ENCODE peak calls at places on chromosomes 4 and X, in six cellular contexts. K is IMR-90, G is esophagus squamous epithelium, A is breast epithelium, S is tibial nerve, M is suprapubic skin. R is an unnamed sample.
A peak's percentile ranks its signal among the peaks of the same experiment; 100 is the strongest.

GRCh38 chr4:8675383-8675782 is 82.8 kb downstream of the CPZ start:
- DNase-seq in K (peak; percentile 2), G (no peak), A (no peak), S (no peak), M (no peak), R (no peak)

GRCh38 chr4:140256335-140256734 is 102.4 kb upstream of the MAML3 start:
- DNase-seq in K (peak; percentile 77), G (no peak), A (no peak), S (no peak), M (no peak), R (no peak)

GRCh38 chr4:112516401-112517066 is 554 bp upstream of the NEUROG2 start:
- DNase-seq in K (no peak), G (no peak), A (no peak), S (no peak), M (no peak), R (no peak)

GRCh38 chr4:95392886-95393285 is 155.9 kb downstream of the UNC5C start:
- DNase-seq in K (no peak), G (no peak), A (no peak), S (no peak), M (no peak), R (no peak)

GRCh38 chrX:69396916-69397315 is 107.2 kb upstream of the NALF2 start:
- DNase-seq in K (no peak), G (no peak), A (no peak), S (no peak), M (no peak), R (no peak)

GRCh38 chrX:22134681-22135080 is 102.6 kb downstream of the PHEX start:
- DNase-seq in K (peak; percentile 86), G (no peak), A (no peak), S (no peak), M (no peak), R (no peak)

GRCh38 chr4:169439244-169439643 is 168.5 kb upstream of the SH3RF1 start:
- DNase-seq in K (peak; percentile 47), G (no peak), A (no peak), S (no peak), M (no peak), R (no peak)

GRCh38 chr4:11585506-11585905 is 156.8 kb upstream of the HS3ST1 start:
- DNase-seq in K (no peak), G (no peak), A (no peak), S (no peak), M (no peak), R (no peak)

GRCh38 chr4:76562851-76563803 is 128.1 kb downstream of the SHROOM3 start:
- DNase-seq in K (no peak), G (no peak), A (no peak), S (no peak), M (no peak), R (no peak)

GRCh38 chrX:53599781-53600396 is 86.6 kb downstream of the HUWE1 start:
- DNase-seq in K (no peak), G (no peak), A (no peak), S (no peak), M (no peak), R (no peak)

GRCh38 chr4:40908297-40908696 is 158.5 kb downstream of the NSUN7 start:
- DNase-seq in K (no peak), G (no peak), A (peak; percentile 29), S (no peak), M (no peak), R (peak; percentile 56)

GRCh38 chr4:26457412-26457811 is 32.9 kb downstream of the CCKAR start:
- DNase-seq in K (no peak), G (no peak), A (no peak), S (no peak), M (no peak), R (no peak)

GRCh38 chr4:155497306-155497705 is 120.5 kb upstream of the MAP9 start:
- DNase-seq in K (no peak), G (no peak), A (no peak), S (no peak), M (no peak), R (no peak)

GRCh38 chr4:166044871-166045270 is 171.8 kb downstream of the TLL1 start:
- DNase-seq in K (no peak), G (no peak), A (no peak), S (no peak), M (no peak), R (no peak)

GRCh38 chr4:76198411-76199237 is 15.0 kb downstream of the SCARB2 start:
- DNase-seq in K (peak; percentile 89), G (no peak), A (peak; percentile 44), S (peak; percentile 48), M (no peak), R (peak; percentile 64)

GRCh38 chrX:15815779-15816452 is 25.6 kb downstream of the ZRSR2 start:
- DNase-seq in K (peak; percentile 33), G (no peak), A (no peak), S (no peak), M (no peak), R (no peak)

GRCh38 chrX:115650449-115650848 is 89.5 kb downstream of the PLS3 start:
- DNase-seq in K (peak; percentile 43), G (no peak), A (no peak), S (no peak), M (no peak), R (no peak)

GRCh38 chr4:163165217-163166017 is 1.3 kb downstream of the NAF1 start:
- DNase-seq in K (peak; percentile 34), G (no peak), A (no peak), S (no peak), M (no peak), R (no peak)

GRCh38 chr4:146243141-146243882 is 29.0 kb downstream of the REELD1 start:
- DNase-seq in K (peak; percentile 37), G (no peak), A (no peak), S (no peak), M (no peak), R (peak; percentile 60)

GRCh38 chr4:150769845-150770244 is 187.9 kb downstream of the MAB21L2 start:
- DNase-seq in K (no peak), G (no peak), A (no peak), S (no peak), M (no peak), R (no peak)

GRCh38 chr4:111689214-111689613 is 456.0 kb upstream of the FAM241A start:
- DNase-seq in K (peak; percentile 14), G (no peak), A (no peak), S (no peak), M (no peak), R (no peak)

GRCh38 chr4:7876096-7876993 is 63.3 kb downstream of the AFAP1 start:
- DNase-seq in K (peak; percentile 73), G (no peak), A (no peak), S (no peak), M (no peak), R (no peak)

GRCh38 chr4:20456416-20456815 is 204.7 kb downstream of the SLIT2 start:
- DNase-seq in K (peak; percentile 20), G (no peak), A (no peak), S (no peak), M (no peak), R (no peak)

GRCh38 chr4:38723726-38724506 is 58.9 kb downstream of the TLR10 start:
- DNase-seq in K (no peak), G (no peak), A (no peak), S (no peak), M (no peak), R (no peak)

GRCh38 chrX:137999071-137999470 is 433.1 kb downstream of the ZIC3 start:
- DNase-seq in K (no peak), G (no peak), A (no peak), S (no peak), M (no peak), R (no peak)

DNA sequence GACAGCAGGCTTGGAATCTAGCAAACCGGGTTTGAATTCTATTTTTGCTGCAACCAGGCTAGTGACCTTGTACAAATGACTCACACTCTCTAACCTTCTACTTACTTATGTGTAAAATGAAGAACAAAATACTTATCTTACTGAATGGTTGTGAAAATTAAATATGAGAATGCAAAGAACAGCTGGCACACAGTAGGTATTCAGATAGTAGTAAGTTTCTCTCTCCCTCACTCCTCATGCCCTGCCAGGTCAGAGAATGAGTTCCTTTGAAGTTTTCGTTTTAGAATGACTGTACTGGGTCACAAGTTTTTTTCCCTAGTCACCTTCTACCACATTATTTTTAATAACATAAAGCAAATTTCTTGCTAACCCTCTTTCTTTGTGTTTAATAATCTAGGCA is 33.0 kb downstream of the CISD2 start:
- DNase-seq in K (no peak), G (no peak), A (no peak), S (no peak), M (no peak), R (no peak)
- H3K27ac ChIP-seq in K (no peak overlapping the region), G (no peak overlapping the region), A (no peak overlapping the region), S (no peak overlapping the region), M (no peak overlapping the region), R (no peak overlapping the region)

GRCh38 chr4:120055167-120055566 is 11.5 kb downstream of the MAD2L1 start:
- DNase-seq in K (no peak), G (no peak), A (no peak), S (no peak), M (no peak), R (no peak)

GRCh38 chr4:120053916-120054315 is 12.7 kb downstream of the MAD2L1 start:
- DNase-seq in K (no peak), G (no peak), A (no peak), S (no peak), M (no peak), R (no peak)

GRCh38 chr4:120055795-120056194 is 10.9 kb downstream of the MAD2L1 start:
- DNase-seq in K (no peak), G (no peak), A (no peak), S (no peak), M (no peak), R (no peak)

GRCh38 chr4:120056249-120056648 is 10.4 kb downstream of the MAD2L1 start:
- DNase-seq in K (peak; percentile 70), G (no peak), A (no peak), S (no peak), M (no peak), R (no peak)

GRCh38 chr4:120057416-120057815 is 9.2 kb downstream of the MAD2L1 start:
- DNase-seq in K (no peak), G (no peak), A (no peak), S (no peak), M (no peak), R (no peak)
- H3K36me3 ChIP-seq in K (no peaks in the 10 kb centered on the region), G (no peaks in the 10 kb centered on the region), A (no peaks in the 10 kb centered on the region), S (no peaks in the 10 kb centered on the region), M (no peaks in the 10 kb centered on the region), R (no peaks in the 10 kb centered on the region)

GRCh38 chr4:89684536-89684935 is 152.4 kb downstream of the SNCA start:
- DNase-seq in K (no peak), G (no peak), A (no peak), S (no peak), M (no peak), R (no peak)

GRCh38 chr4:89681671-89682070 is 155.3 kb downstream of the SNCA start:
- DNase-seq in K (no peak), G (no peak), A (no peak), S (no peak), M (no peak), R (no peak)

GRCh38 chr4:89685277-89685676 is 151.7 kb downstream of the SNCA start:
- DNase-seq in K (no peak), G (no peak), A (no peak), S (no peak), M (no peak), R (no peak)

GRCh38 chr4:89682808-89683207 is 154.2 kb downstream of the SNCA start:
- DNase-seq in K (no peak), G (no peak), A (no peak), S (no peak), M (no peak), R (no peak)

GRCh38 chr4:89681219-89681618 is 155.7 kb downstream of the SNCA start:
- DNase-seq in K (no peak), G (no peak), A (no peak), S (no peak), M (no peak), R (peak; percentile 57)
- TF ChIP-seq POLR2A in K (no peak), G (no peak), A (no peak), S (no peak), M (no peak), R (no peak)

GRCh38 chr4:80045831-80046230 is 27.2 kb downstream of the ANTXR2 start:
- DNase-seq in K (peak; percentile 76), G (no peak), A (no peak), S (no peak), M (no peak), R (no peak)
- H3K27ac ChIP-seq in K (no peak overlapping the region), G (peak overlapping the region; percentile 33), A (peak overlapping the region; percentile 11), S (peak overlapping the region; percentile 88), M (peak overlapping the region; percentile 46), R (peak overlapping the region; percentile 32)

R was measured in Peyer's patch.